ENCODE peak calls at places on chromosomes 7 and 10, in seven cellular contexts. One of them, this sample, is unnamed.

GRCh38 chr10:6649107-6649720 is 69.1 kb upstream of the PRKCQ start:
- DNase-seq in aorta: no peak
- DNase-seq in ovary: no peak
- DNase-seq in transverse colon: no peak
- DNase-seq in left ventricle myocardium inferior: no peak
- DNase-seq in PC-9: no peak
- DNase-seq in CD8-positive, alpha-beta memory T cell: no peak
- DNase-seq in this sample: no peak

GRCh38 chr7:157523766-157524421 is 187.1 kb downstream of the DNAJB6 start:
- DNase-seq in PC-9: no peak
- DNase-seq in transverse colon: no peak
- DNase-seq in left ventricle myocardium inferior: no peak
- DNase-seq in CD8-positive, alpha-beta memory T cell: no peak
- DNase-seq in aorta: no peak
- DNase-seq in ovary: no peak
- DNase-seq in this sample: no peak

GRCh38 chr10:114095676-114096331 is 52.1 kb downstream of the ADRB1 start:
- DNase-seq in left ventricle myocardium inferior: no peak
- DNase-seq in CD8-positive, alpha-beta memory T cell: no peak
- DNase-seq in aorta: no peak
- DNase-seq in ovary: no peak
- DNase-seq in transverse colon: no peak
- DNase-seq in PC-9: no peak
- DNase-seq in this sample: no peak

GRCh38 chr7:94903971-94904370 is 3.4 kb upstream of the PPP1R9A start:
- DNase-seq in aorta: no peak
- DNase-seq in PC-9: no peak
- DNase-seq in CD8-positive, alpha-beta memory T cell: no peak
- DNase-seq in transverse colon: no peak
- DNase-seq in left ventricle myocardium inferior: no peak
- DNase-seq in ovary: no peak
- DNase-seq in this sample: no peak

GRCh38 chr10:78846071-78846470 is 222.7 kb upstream of the ZMIZ1 start:
- DNase-seq in left ventricle myocardium inferior: no peak
- DNase-seq in PC-9: no peak
- DNase-seq in ovary: no peak
- DNase-seq in CD8-positive, alpha-beta memory T cell: no peak
- DNase-seq in transverse colon: no peak
- DNase-seq in aorta: no peak
- DNase-seq in this sample: no peak

GRCh38 chr7:26403640-26404039 is 112.0 kb downstream of the SNX10 start:
- DNase-seq in PC-9: no peak
- DNase-seq in aorta: no peak
- DNase-seq in transverse colon: no peak
- DNase-seq in left ventricle myocardium inferior: no peak
- DNase-seq in ovary: no peak
- DNase-seq in CD8-positive, alpha-beta memory T cell: no peak
- DNase-seq in this sample: no peak

GRCh38 chr10:75967491-75967890 is 536.1 kb downstream of the LRMDA start:
- DNase-seq in CD8-positive, alpha-beta memory T cell: no peak
- DNase-seq in left ventricle myocardium inferior: no peak
- DNase-seq in ovary: no peak
- DNase-seq in PC-9: no peak
- DNase-seq in transverse colon: no peak
- DNase-seq in aorta: no peak
- DNase-seq in this sample: no peak

GRCh38 chr7:64686493-64687184 is 20.7 kb downstream of the ZNF107 start:
- DNase-seq in PC-9: peak; percentile 68
- DNase-seq in CD8-positive, alpha-beta memory T cell: no peak
- DNase-seq in left ventricle myocardium inferior: no peak
- DNase-seq in ovary: no peak
- DNase-seq in aorta: no peak
- DNase-seq in transverse colon: peak; percentile 16
- DNase-seq in this sample: no peak

GRCh38 chr10:50540069-50540825 is 83.5 kb downstream of the SGMS1 start:
- DNase-seq in transverse colon: no peak
- DNase-seq in aorta: no peak
- DNase-seq in CD8-positive, alpha-beta memory T cell: no peak
- DNase-seq in left ventricle myocardium inferior: no peak
- DNase-seq in ovary: no peak
- DNase-seq in PC-9: no peak
- DNase-seq in this sample: no peak

GRCh38 chr7:70807650-70808049 is 324.3 kb upstream of the GALNT17 start:
- DNase-seq in left ventricle myocardium inferior: no peak
- DNase-seq in PC-9: no peak
- DNase-seq in CD8-positive, alpha-beta memory T cell: no peak
- DNase-seq in transverse colon: no peak
- DNase-seq in aorta: no peak
- DNase-seq in ovary: no peak
- DNase-seq in this sample: no peak

GRCh38 chr7:40673285-40673684 is 538.5 kb downstream of the SUGCT start:
- DNase-seq in ovary: no peak
- DNase-seq in CD8-positive, alpha-beta memory T cell: no peak
- DNase-seq in PC-9: no peak
- DNase-seq in transverse colon: no peak
- DNase-seq in aorta: no peak
- DNase-seq in left ventricle myocardium inferior: no peak
- DNase-seq in this sample: no peak

GRCh38 chr10:61110188-61110844 is 166.3 kb upstream of the RHOBTB1 start:
- DNase-seq in left ventricle myocardium inferior: no peak
- DNase-seq in transverse colon: no peak
- DNase-seq in ovary: no peak
- DNase-seq in CD8-positive, alpha-beta memory T cell: no peak
- DNase-seq in aorta: no peak
- DNase-seq in PC-9: no peak
- DNase-seq in this sample: no peak

GRCh38 chr10:49441488-49442476 is 45.9 kb upstream of the DRGX start:
- DNase-seq in PC-9: no peak
- DNase-seq in left ventricle myocardium inferior: no peak
- DNase-seq in aorta: no peak
- DNase-seq in CD8-positive, alpha-beta memory T cell: peak; percentile 17
- DNase-seq in ovary: no peak
- DNase-seq in transverse colon: no peak
- DNase-seq in this sample: no peak

GRCh38 chr7:37311282-37311868 is 137.3 kb downstream of the ELMO1 start:
- DNase-seq in PC-9: no peak
- DNase-seq in ovary: no peak
- DNase-seq in CD8-positive, alpha-beta memory T cell: no peak
- DNase-seq in transverse colon: no peak
- DNase-seq in left ventricle myocardium inferior: no peak
- DNase-seq in aorta: peak; percentile 65
- DNase-seq in this sample: no peak

GRCh38 chr7:103075337-103075918 is 488 bp downstream of the ARMC10 start:
- DNase-seq in CD8-positive, alpha-beta memory T cell: no peak
- DNase-seq in PC-9: peak; percentile 41
- DNase-seq in ovary: peak; percentile 63
- DNase-seq in aorta: peak; percentile 76
- DNase-seq in left ventricle myocardium inferior: peak; percentile 36
- DNase-seq in transverse colon: peak; percentile 56
- DNase-seq in this sample: peak; percentile 34

GRCh38 chr7:81525901-81526300 is 243.9 kb downstream of the HGF start:
- DNase-seq in PC-9: no peak
- DNase-seq in left ventricle myocardium inferior: no peak
- DNase-seq in CD8-positive, alpha-beta memory T cell: no peak
- DNase-seq in ovary: no peak
- DNase-seq in transverse colon: no peak
- DNase-seq in aorta: no peak
- DNase-seq in this sample: no peak

GRCh38 chr10:31952066-31952465 is 23.4 kb upstream of the ARHGAP12 start:
- DNase-seq in left ventricle myocardium inferior: no peak
- DNase-seq in ovary: no peak
- DNase-seq in transverse colon: no peak
- DNase-seq in CD8-positive, alpha-beta memory T cell: no peak
- DNase-seq in aorta: no peak
- DNase-seq in PC-9: no peak
- DNase-seq in this sample: no peak

GRCh38 chr7:129150199-129150996 is 5.9 kb downstream of the TSPAN33 start:
- DNase-seq in CD8-positive, alpha-beta memory T cell: no peak
- DNase-seq in aorta: peak; percentile 64
- DNase-seq in PC-9: no peak
- DNase-seq in ovary: no peak
- DNase-seq in transverse colon: no peak
- DNase-seq in left ventricle myocardium inferior: peak; percentile 41
- DNase-seq in this sample: no peak

GRCh38 chr10:69668722-69669121 is 38.7 kb downstream of the FAM241B start:
- DNase-seq in transverse colon: no peak
- DNase-seq in PC-9: no peak
- DNase-seq in ovary: no peak
- DNase-seq in left ventricle myocardium inferior: no peak
- DNase-seq in CD8-positive, alpha-beta memory T cell: no peak
- DNase-seq in aorta: no peak
- DNase-seq in this sample: no peak

GRCh38 chr7:2709553-2710165 is 21.7 kb downstream of the AMZ1 start:
- DNase-seq in CD8-positive, alpha-beta memory T cell: peak; percentile 79
- DNase-seq in aorta: peak; percentile 73
- DNase-seq in transverse colon: peak; percentile 85
- DNase-seq in ovary: peak; percentile 61
- DNase-seq in left ventricle myocardium inferior: peak; percentile 57
- DNase-seq in PC-9: no peak
- DNase-seq in this sample: peak; percentile 46

DNA sequence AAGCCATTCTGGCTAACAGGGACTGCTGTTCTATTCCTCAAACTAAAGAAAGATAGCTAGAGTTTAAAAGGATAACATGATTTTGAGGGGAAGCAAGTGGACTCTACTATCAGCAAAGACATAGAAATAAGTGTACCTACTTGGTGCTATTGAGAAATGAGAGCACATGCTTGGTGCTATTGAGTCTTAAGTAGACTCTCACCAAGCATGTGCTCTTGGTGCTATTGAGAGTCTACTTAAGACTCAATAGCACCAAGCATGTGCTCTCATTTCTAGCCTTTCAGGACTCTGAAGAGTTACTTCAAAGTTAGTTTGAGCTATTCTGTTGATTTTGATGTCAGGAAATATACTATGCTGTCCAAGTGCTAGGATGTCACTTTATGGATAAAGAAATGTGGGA is 733.0 kb upstream of the ZWINT start:
- DNase-seq in left ventricle myocardium inferior: no peak
- DNase-seq in transverse colon: no peak
- DNase-seq in ovary: no peak
- DNase-seq in CD8-positive, alpha-beta memory T cell: no peak
- DNase-seq in aorta: no peak
- DNase-seq in PC-9: no peak
- DNase-seq in this sample: no peak
- H3K4me3 ChIP-seq in left ventricle myocardium inferior: no peak overlapping the region
- H3K4me3 ChIP-seq in transverse colon: no peak overlapping the region
- H3K4me3 ChIP-seq in ovary: no peak overlapping the region
- H3K4me3 ChIP-seq in CD8-positive, alpha-beta memory T cell: no peak overlapping the region
- H3K4me3 ChIP-seq in aorta: no peak overlapping the region
- H3K4me3 ChIP-seq in PC-9: no peak overlapping the region
- H3K4me3 ChIP-seq in this sample: no peak overlapping the region

DNA sequence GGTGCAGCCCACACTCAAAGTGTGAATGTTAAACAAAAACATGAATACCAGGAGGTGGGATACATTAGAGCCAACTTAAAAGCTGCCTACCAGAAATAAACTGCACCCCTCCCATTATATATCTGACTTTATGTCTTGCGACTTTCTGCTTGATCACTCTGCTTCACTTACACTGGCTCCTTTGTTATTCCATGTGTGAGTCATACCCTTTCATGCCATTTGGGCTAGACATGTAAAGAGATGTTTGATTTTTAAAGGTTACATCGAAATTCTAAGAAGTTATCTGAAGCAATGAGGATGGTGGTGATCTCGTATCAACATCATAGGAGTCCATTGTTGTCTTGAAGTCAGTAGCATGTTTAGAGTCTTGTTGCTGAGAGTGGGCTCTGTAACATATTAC is 31.6 kb upstream of the ETV1 start:
- DNase-seq in ovary: no peak
- DNase-seq in transverse colon: no peak
- DNase-seq in left ventricle myocardium inferior: no peak
- DNase-seq in CD8-positive, alpha-beta memory T cell: no peak
- DNase-seq in PC-9: no peak
- DNase-seq in aorta: no peak
- DNase-seq in this sample: no peak
- H3K27ac ChIP-seq in ovary: no peak overlapping the region
- H3K27ac ChIP-seq in transverse colon: no peak overlapping the region
- H3K27ac ChIP-seq in left ventricle myocardium inferior: no peak overlapping the region
- H3K27ac ChIP-seq in CD8-positive, alpha-beta memory T cell: no peak overlapping the region
- H3K27ac ChIP-seq in PC-9: no peak overlapping the region
- H3K27ac ChIP-seq in aorta: no peak overlapping the region
- H3K27ac ChIP-seq in this sample: no peak overlapping the region

GRCh38 chr10:99527526-99528255 is 5.1 kb upstream of the NKX2-3 start:
- DNase-seq in PC-9: no peak
- DNase-seq in ovary: no peak
- DNase-seq in left ventricle myocardium inferior: no peak
- DNase-seq in CD8-positive, alpha-beta memory T cell: no peak
- DNase-seq in transverse colon: no peak
- DNase-seq in aorta: no peak
- DNase-seq in this sample: no peak
- H3K27me3 ChIP-seq in PC-9: peaks cover 17% of the 10 kb centered on the region
- H3K27me3 ChIP-seq in ovary: peaks cover 3% of the 10 kb centered on the region
- H3K27me3 ChIP-seq in left ventricle myocardium inferior: peaks cover 100% of the 10 kb centered on the region
- H3K27me3 ChIP-seq in CD8-positive, alpha-beta memory T cell: peaks cover 41% of the 10 kb centered on the region
- H3K27me3 ChIP-seq in transverse colon: peaks cover 97% of the 10 kb centered on the region
- H3K27me3 ChIP-seq in aorta: no peaks in the 10 kb centered on the region
- H3K27me3 ChIP-seq in this sample: peaks cover 97% of the 10 kb centered on the region

GRCh38 chr7:100585511-100586265 is at the start of gene LRCH4:
- DNase-seq in aorta: no peak
- DNase-seq in left ventricle myocardium inferior: no peak
- DNase-seq in CD8-positive, alpha-beta memory T cell: peak; percentile 74
- DNase-seq in transverse colon: peak; percentile 77
- DNase-seq in ovary: no peak
- DNase-seq in PC-9: peak; percentile 67
- DNase-seq in this sample: no peak

GRCh38 chr7:100584046-100584676 is 1.8 kb downstream of the LRCH4 start:
- DNase-seq in left ventricle myocardium inferior: no peak
- DNase-seq in aorta: peak; percentile 42
- DNase-seq in CD8-positive, alpha-beta memory T cell: no peak
- DNase-seq in PC-9: no peak
- DNase-seq in transverse colon: no peak
- DNase-seq in ovary: peak; percentile 29
- DNase-seq in this sample: no peak

GRCh38 chr7:100583132-100584045 is 2.5 kb downstream of the LRCH4 start:
- DNase-seq in left ventricle myocardium inferior: peak; percentile 68
- DNase-seq in transverse colon: peak; percentile 72
- DNase-seq in ovary: peak; percentile 41
- DNase-seq in PC-9: no peak
- DNase-seq in aorta: peak; percentile 86
- DNase-seq in CD8-positive, alpha-beta memory T cell: peak; percentile 84
- DNase-seq in this sample: peak; percentile 48

GRCh38 chr7:100586266-100587025 is at the start of gene FBXO24:
- DNase-seq in transverse colon: peak; percentile 100
- DNase-seq in ovary: peak; percentile 100
- DNase-seq in CD8-positive, alpha-beta memory T cell: peak; percentile 99
- DNase-seq in left ventricle myocardium inferior: peak; percentile 100
- DNase-seq in aorta: peak; percentile 100
- DNase-seq in PC-9: peak; percentile 99
- DNase-seq in this sample: peak; percentile 100

GRCh38 chr7:100584677-100585510 is 1.0 kb downstream of the LRCH4 start:
- DNase-seq in ovary: peak; percentile 79
- DNase-seq in transverse colon: peak; percentile 79
- DNase-seq in aorta: peak; percentile 56
- DNase-seq in PC-9: peak; percentile 79
- DNase-seq in left ventricle myocardium inferior: peak; percentile 35
- DNase-seq in CD8-positive, alpha-beta memory T cell: no peak
- DNase-seq in this sample: no peak
- H3K4me3 ChIP-seq in ovary: peak overlapping the region; percentile 80
- H3K4me3 ChIP-seq in transverse colon: peak overlapping the region; percentile 100
- H3K4me3 ChIP-seq in aorta: peak overlapping the region; percentile 46
- H3K4me3 ChIP-seq in PC-9: peak overlapping the region; percentile 60
- H3K4me3 ChIP-seq in left ventricle myocardium inferior: peak overlapping the region; percentile 100
- H3K4me3 ChIP-seq in CD8-positive, alpha-beta memory T cell: peak overlapping the region; percentile 87
- H3K4me3 ChIP-seq in this sample: peak overlapping the region; percentile 94

GRCh38 chr7:47454066-47454950 is 127.6 kb downstream of the TNS3 start:
- DNase-seq in ovary: no peak
- DNase-seq in PC-9: peak; percentile 54
- DNase-seq in CD8-positive, alpha-beta memory T cell: no peak
- DNase-seq in left ventricle myocardium inferior: no peak
- DNase-seq in aorta: no peak
- DNase-seq in transverse colon: no peak
- DNase-seq in this sample: no peak
- H3K27ac ChIP-seq in ovary: no peak overlapping the region
- H3K27ac ChIP-seq in PC-9: peak overlapping the region; percentile 83
- H3K27ac ChIP-seq in CD8-positive, alpha-beta memory T cell: no peak overlapping the region
- H3K27ac ChIP-seq in left ventricle myocardium inferior: peak overlapping the region; percentile 87
- H3K27ac ChIP-seq in aorta: peak overlapping the region; percentile 6
- H3K27ac ChIP-seq in transverse colon: peak overlapping the region; percentile 71
- H3K27ac ChIP-seq in this sample: peak overlapping the region; percentile 98

This sample was measured in gastrocnemius medialis.